ENCODE peak calls at places on chromosomes 3 and 15, in seven cellular contexts. L is SK-N-SH, Z is GM12891, A is H1, Y is K562, U is HepG2, W is GM12878. X is an unnamed sample.

GRCh38 chr3:112128843-112129727 is 4.0 kb downstream of the GCSAM start:
- DNase-seq in L (no peak), Z (no peak), A (no peak), Y (no peak), U (no peak), W (no peak), X (no peak)

GRCh38 chr15:37824717-37825382 is 109.6 kb upstream of the TMCO5A start:
- DNase-seq in L (no peak), Z (no peak), A (no peak), Y (peak), U (peak), W (no peak), X (no peak)

GRCh38 chr15:99985878-99986277 is 252.6 kb upstream of the LYSMD4 start:
- DNase-seq in L (no peak), Z (no peak), A (no peak), Y (no peak), U (no peak), W (no peak), X (no peak)

GRCh38 chr15:90394074-90394473 is 6.0 kb downstream of the IQGAP1 start:
- DNase-seq in L (no peak), Z (no peak), A (no peak), Y (no peak), U (no peak), W (no peak), X (no peak)

GRCh38 chr3:11604139-11604895 is 39.4 kb downstream of the VGLL4 start:
- DNase-seq in L (no peak), Z (no peak), A (no peak), Y (peak), U (no peak), W (no peak), X (no peak)

GRCh38 chr3:97940034-97940433 is 32.2 kb downstream of the RIOX2 start:
- DNase-seq in L (no peak), Z (no peak), A (no peak), Y (peak), U (peak), W (no peak), X (no peak)

GRCh38 chr3:130341388-130341787 is 4.1 kb upstream of the COL6A5 start:
- DNase-seq in L (no peak), Z (no peak), A (no peak), Y (no peak), U (no peak), W (no peak), X (no peak)

GRCh38 chr3:188827593-188827992 is 344.2 kb upstream of the TPRG1 start:
- DNase-seq in L (no peak), Z (no peak), A (no peak), Y (no peak), U (no peak), W (no peak), X (no peak)

GRCh38 chr3:19103510-19103909 is 44.8 kb upstream of the KCNH8 start:
- DNase-seq in L (no peak), Z (no peak), A (no peak), Y (no peak), U (no peak), W (no peak), X (no peak)

GRCh38 chr3:126889276-126890201 is 93.4 kb upstream of the PLXNA1 start:
- DNase-seq in L (peak), Z (no peak), A (no peak), Y (no peak), U (no peak), W (no peak), X (no peak)

GRCh38 chr3:126521122-126521891 is 2.6 kb upstream of the CHST13 start:
- DNase-seq in L (no peak), Z (no peak), A (no peak), Y (no peak), U (no peak), W (no peak), X (no peak)

GRCh38 chr15:48898083-48898482 is 20.1 kb downstream of the EID1 start:
- DNase-seq in L (no peak), Z (no peak), A (no peak), Y (no peak), U (no peak), W (no peak), X (no peak)

GRCh38 chr3:51379301-51379700 is 5.8 kb upstream of the MANF start:
- DNase-seq in L (no peak), Z (no peak), A (no peak), Y (no peak), U (no peak), W (no peak), X (no peak)

GRCh38 chr3:99084825-99085224 is 183.3 kb upstream of the DCBLD2 start:
- DNase-seq in L (no peak), Z (no peak), A (no peak), Y (no peak), U (no peak), W (no peak), X (no peak)

GRCh38 chr15:99014803-99015676 is 7.4 kb upstream of the PGPEP1L start:
- DNase-seq in L (peak), Z (peak), A (peak), Y (peak), U (peak), W (no peak), X (peak)

GRCh38 chr15:36810656-36811449 is 231.4 kb downstream of the CDIN1 start:
- DNase-seq in L (no peak), Z (no peak), A (no peak), Y (peak), U (no peak), W (no peak), X (no peak)

GRCh38 chr3:190319660-190320059 is 2.6 kb downstream of the CLDN1 start:
- DNase-seq in L (no peak), Z (no peak), A (no peak), Y (no peak), U (no peak), W (no peak), X (no peak)

GRCh38 chr3:188211476-188211875 is 57.5 kb downstream of the LPP start:
- DNase-seq in L (no peak), Z (no peak), A (no peak), Y (no peak), U (no peak), W (no peak), X (no peak)

GRCh38 chr3:197718904-197719303 is 17.8 kb downstream of the RUBCN start:
- DNase-seq in L (no peak), Z (no peak), A (no peak), Y (no peak), U (peak), W (no peak), X (no peak)

GRCh38 chr3:76554717-76555116 is 485.2 kb upstream of the ROBO2 start:
- DNase-seq in L (peak), Z (no peak), A (no peak), Y (no peak), U (no peak), W (no peak), X (no peak)

GRCh38 chr3:50147447-50147846 is 7.7 kb upstream of the SEMA3F start:
- DNase-seq in L (peak), Z (no peak), A (no peak), Y (no peak), U (no peak), W (no peak), X (no peak)

GRCh38 chr3:185152433-185153169 is at the start of gene C3orf70:
- DNase-seq in L (peak), Z (peak), A (no peak), Y (peak), U (no peak), W (no peak), X (peak)

GRCh38 chr15:69987492-69988482 is 109.9 kb downstream of the TLE3 start:
- DNase-seq in L (no peak), Z (no peak), A (no peak), Y (no peak), U (no peak), W (no peak), X (no peak)

GRCh38 chr15:78983146-78983918 is 38.5 kb upstream of the CTSH start:
- DNase-seq in L (no peak), Z (no peak), A (no peak), Y (no peak), U (no peak), W (no peak), X (no peak)

GRCh38 chr3:110731148-110731547 is 340.5 kb upstream of the NECTIN3 start:
- DNase-seq in L (no peak), Z (no peak), A (no peak), Y (no peak), U (no peak), W (no peak), X (no peak)

GRCh38 chr3:184227481-184227935 is 1.9 kb upstream of the VWA5B2 start:
- DNase-seq in L (peak), Z (peak), A (no peak), Y (peak), U (peak), W (no peak), X (peak)

GRCh38 chr3:123800352-123800682 is 83.8 kb downstream of the MYLK start:
- DNase-seq in L (no peak), Z (no peak), A (no peak), Y (no peak), U (no peak), W (no peak), X (no peak)

GRCh38 chr3:78496458-78496857 is 1271.3 kb downstream of the ROBO1 start:
- DNase-seq in L (no peak), Z (no peak), A (no peak), Y (no peak), U (no peak), W (no peak), X (no peak)

GRCh38 chr3:184129012-184129411 is 6.1 kb upstream of the EIF2B5 start:
- DNase-seq in L (peak), Z (no peak), A (no peak), Y (peak), U (peak), W (no peak), X (no peak)

GRCh38 chr15:96412919-96413231 is 82.4 kb downstream of the NR2F2 start:
- DNase-seq in L (no peak), Z (no peak), A (no peak), Y (no peak), U (no peak), W (no peak), X (no peak)

GRCh38 chr15:35693286-35693685 is 147.3 kb upstream of the DPH6 start:
- DNase-seq in L (no peak), Z (no peak), A (no peak), Y (no peak), U (no peak), W (no peak), X (no peak)

GRCh38 chr3:188152660-188153497 is 1.1 kb upstream of the LPP start:
- DNase-seq in L (peak), Z (no peak), A (peak), Y (no peak), U (no peak), W (no peak), X (no peak)

GRCh38 chr15:90200534-90201139 is 493 bp upstream of the SEMA4B start:
- DNase-seq in L (no peak), Z (no peak), A (no peak), Y (no peak), U (no peak), W (no peak), X (no peak)

GRCh38 chr3:50516048-50516871 is 12.8 kb upstream of the CACNA2D2 start:
- DNase-seq in L (peak), Z (no peak), A (peak), Y (peak), U (peak), W (no peak), X (no peak)

GRCh38 chr15:35305031-35305555 is 220.0 kb upstream of the NANOGP8 start:
- DNase-seq in L (no peak), Z (no peak), A (no peak), Y (no peak), U (no peak), W (no peak), X (no peak)

GRCh38 chr3:75140904-75141615 is 523.1 kb upstream of the FRG2C start:
- DNase-seq in L (no peak), Z (no peak), A (no peak), Y (no peak), U (no peak), W (no peak), X (no peak)

GRCh38 chr3:141094851-141095545 is 43.9 kb downstream of the SPSB4 start:
- DNase-seq in L (no peak), Z (no peak), A (no peak), Y (no peak), U (no peak), W (no peak), X (no peak)

GRCh38 chr3:36603423-36603822 is 160.9 kb downstream of the DCLK3 start:
- DNase-seq in L (no peak), Z (no peak), A (no peak), Y (no peak), U (no peak), W (no peak), X (no peak)
- TF ChIP-seq TAF1 in L (no peak), Z (no peak), A (no peak), Y (no peak), U (no peak), W (no peak), X (no peak)

DNA sequence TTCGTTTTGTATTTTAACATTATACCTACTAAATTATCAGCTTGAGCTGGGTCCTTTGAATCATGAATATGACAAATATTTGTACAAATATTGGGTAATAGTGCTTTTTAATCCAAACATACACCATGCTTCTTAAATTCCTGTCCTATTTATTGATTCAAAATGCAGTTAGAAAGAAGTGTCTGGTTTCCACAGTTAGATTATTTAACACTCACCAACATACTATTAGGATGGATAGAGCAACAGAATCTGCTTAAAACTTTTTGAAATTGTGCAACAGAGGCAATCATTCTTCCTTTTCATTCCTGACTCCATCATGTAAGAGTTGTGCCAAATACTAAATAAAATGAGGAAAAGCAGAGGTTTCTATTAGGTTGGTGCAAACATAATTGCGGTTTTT is 281.2 kb downstream of the LSAMP start:
- DNase-seq in L (no peak), Z (no peak), A (no peak), Y (no peak), U (no peak), W (no peak), X (no peak)
- TF ChIP-seq POLR2AphosphoS5 in L (no peak), Z (no peak), A (no peak), Y (no peak), U (no peak), W (no peak), X (no peak)

DNA sequence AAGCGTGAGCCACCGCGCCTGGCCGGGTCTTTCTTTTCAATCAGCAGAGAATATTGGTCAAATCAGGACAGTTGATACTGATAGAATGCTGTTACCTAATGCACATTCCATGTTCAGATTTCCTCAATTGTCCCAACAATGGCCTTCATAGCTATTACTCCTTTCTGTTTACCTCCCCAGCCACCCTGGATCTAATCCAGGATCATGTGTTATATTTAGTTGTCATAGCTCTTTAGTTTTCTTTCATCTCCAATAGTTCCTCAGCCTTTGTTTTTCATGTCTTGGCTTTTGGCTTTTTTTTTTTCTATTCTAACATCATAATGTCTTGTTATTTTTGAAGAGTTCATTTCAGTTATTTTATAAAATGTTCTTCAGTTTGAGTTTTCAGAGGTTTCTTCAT is 14.6 kb downstream of the USP3 start:
- DNase-seq in L (no peak), Z (no peak), A (no peak), Y (no peak), U (no peak), W (no peak), X (no peak)
- TF ChIP-seq TAF1 in L (no peak), Z (no peak), A (no peak), Y (no peak), U (no peak), W (no peak), X (no peak)

GRCh38 chr3:17021614-17022013 is 136.9 kb downstream of the PLCL2 start:
- DNase-seq in L (peak), Z (no peak), A (no peak), Y (no peak), U (no peak), W (no peak), X (no peak)
- TF ChIP-seq POLR2AphosphoS5 in L (no peak), Z (no peak), A (no peak), Y (no peak), U (no peak), W (no peak), X (no peak)

GRCh38 chr15:32877201-32877600 is 159.4 kb downstream of the GREM1 start:
- DNase-seq in L (no peak), Z (no peak), A (no peak), Y (no peak), U (no peak), W (no peak), X (no peak)
- TF ChIP-seq TAF1 in L (no peak), Z (no peak), A (no peak), Y (no peak), U (no peak), W (no peak), X (no peak)

GRCh38 chr3:54045416-54045815 is 76.9 kb upstream of the CACNA2D3 start:
- DNase-seq in L (no peak), Z (no peak), A (no peak), Y (no peak), U (peak), W (no peak), X (no peak)
- TF ChIP-seq POLR2AphosphoS5 in L (no peak), Z (no peak), A (no peak), Y (no peak), U (no peak), W (no peak), X (no peak)

GRCh38 chr3:151426337-151426648 is 34.6 kb downstream of the IGSF10 start:
- DNase-seq in L (no peak), Z (peak), A (no peak), Y (no peak), U (no peak), W (peak), X (no peak)
- TF ChIP-seq TAF1 in L (no peak), Z (no peak), A (no peak), Y (no peak), U (no peak), W (no peak), X (no peak)

GRCh38 chr3:14144423-14145075 is 19.7 kb downstream of the TMEM43 start:
- DNase-seq in L (peak), Z (peak), A (no peak), Y (peak), U (peak), W (peak), X (peak)
- TF ChIP-seq POLR2AphosphoS5 in L (peak), Z (no peak), A (no peak), Y (no peak), U (no peak), W (no peak), X (no peak)

X was measured in GM12892.